ENCODE peak calls at places on chromosomes 5 and 9, in six cellular contexts. Z is dermis blood vessel endothelial cell; H is mucosa of gallbladder; L is aorta; Q is CD4-positive, alpha-beta T cell; V is keratinocyte. N is an unnamed sample.

GRCh38 chr5:180632768-180633167 is 16.6 kb downstream of the FLT4 start:
- DNase-seq in Z (no peak), H (no peak), L (peak), Q (no peak), V (no peak), N (no peak)

GRCh38 chr9:71812385-71812784 is 44.1 kb upstream of the CEMIP2 start:
- DNase-seq in Z (peak), H (no peak), L (peak), Q (no peak), V (no peak), N (no peak)

GRCh38 chr5:130479045-130479804 is 575.0 kb downstream of the CHSY3 start:
- DNase-seq in Z (no peak), H (no peak), L (no peak), Q (no peak), V (no peak), N (no peak)

GRCh38 chr5:177458912-177459350 is 12.3 kb downstream of the PRR7 start:
- DNase-seq in Z (no peak), H (no peak), L (no peak), Q (no peak), V (no peak), N (no peak)

GRCh38 chr5:132462856-132463745 is 27.5 kb downstream of the IRF1 start:
- DNase-seq in Z (no peak), H (no peak), L (no peak), Q (no peak), V (no peak), N (no peak)

GRCh38 chr5:139141841-139142240 is 56.3 kb downstream of the SIL1 start:
- DNase-seq in Z (peak), H (peak), L (peak), Q (no peak), V (no peak), N (no peak)

GRCh38 chr9:129796029-129796910 is 6.7 kb upstream of the TOR1B start:
- DNase-seq in Z (no peak), H (no peak), L (no peak), Q (no peak), V (no peak), N (no peak)

GRCh38 chr5:119470851-119471451 is 18.7 kb downstream of the HSD17B4 start:
- DNase-seq in Z (peak), H (no peak), L (no peak), Q (no peak), V (no peak), N (no peak)

GRCh38 chr5:126849101-126849678 is 72.3 kb downstream of the LMNB1 start:
- DNase-seq in Z (no peak), H (no peak), L (no peak), Q (no peak), V (no peak), N (no peak)

GRCh38 chr9:99296375-99296951 is 74.4 kb downstream of the SEC61B start:
- DNase-seq in Z (peak), H (peak), L (peak), Q (peak), V (no peak), N (peak)

GRCh38 chr9:91902465-91903125 is 47.4 kb downstream of the ROR2 start:
- DNase-seq in Z (no peak), H (no peak), L (no peak), Q (no peak), V (no peak), N (no peak)

GRCh38 chr9:126240835-126241234 is 85.8 kb upstream of the MVB12B start:
- DNase-seq in Z (no peak), H (no peak), L (no peak), Q (no peak), V (no peak), N (no peak)

GRCh38 chr5:160539431-160539830 is 117.8 kb downstream of the PTTG1 start:
- DNase-seq in Z (no peak), H (no peak), L (no peak), Q (no peak), V (no peak), N (no peak)

GRCh38 chr5:109076741-109077140 is 329.0 kb downstream of the FER start:
- DNase-seq in Z (no peak), H (no peak), L (no peak), Q (no peak), V (no peak), N (no peak)

GRCh38 chr9:96491079-96491879 is 41.3 kb downstream of the HABP4 start:
- DNase-seq in Z (no peak), H (no peak), L (no peak), Q (no peak), V (no peak), N (no peak)

GRCh38 chr9:21970001-21970799 is 24.0 kb downstream of the CDKN2A start:
- DNase-seq in Z (no peak), H (no peak), L (no peak), Q (no peak), V (no peak), N (no peak)

GRCh38 chr9:125815568-125815967 is 68.4 kb downstream of the PBX3 start:
- DNase-seq in Z (peak), H (no peak), L (no peak), Q (no peak), V (peak), N (no peak)

GRCh38 chr5:156208271-156208670 is 118.7 kb upstream of the SGCD start:
- DNase-seq in Z (no peak), H (no peak), L (no peak), Q (no peak), V (no peak), N (no peak)

GRCh38 chr5:111585946-111586345 is 73.6 kb upstream of the STARD4 start:
- DNase-seq in Z (no peak), H (no peak), L (no peak), Q (no peak), V (no peak), N (no peak)

GRCh38 chr9:128192601-128193371 is 1.4 kb upstream of the CIZ1 start:
- DNase-seq in Z (peak), H (peak), L (peak), Q (peak), V (peak), N (no peak)

GRCh38 chr5:37532976-37533740 is 154.0 kb downstream of the WDR70 start:
- DNase-seq in Z (peak), H (no peak), L (no peak), Q (no peak), V (no peak), N (no peak)

GRCh38 chr5:111198281-111198948 is 25.8 kb upstream of the CAMK4 start:
- DNase-seq in Z (no peak), H (no peak), L (no peak), Q (no peak), V (no peak), N (no peak)

GRCh38 chr9:99563364-99563763 is 258.3 kb upstream of the NR4A3 start:
- DNase-seq in Z (no peak), H (no peak), L (no peak), Q (no peak), V (no peak), N (no peak)

GRCh38 chr9:79292731-79293280 is 279.0 kb upstream of the TLE4 start:
- DNase-seq in Z (no peak), H (no peak), L (no peak), Q (no peak), V (no peak), N (no peak)

GRCh38 chr5:63125862-63126261 is 547.2 kb downstream of the LRRC70 start:
- DNase-seq in Z (peak), H (no peak), L (no peak), Q (no peak), V (no peak), N (no peak)

GRCh38 chr9:16276866-16277265 is 593.6 kb downstream of the BNC2 start:
- DNase-seq in Z (no peak), H (no peak), L (no peak), Q (no peak), V (no peak), N (no peak)

GRCh38 chr9:134589748-134590147 is 51.9 kb upstream of the COL5A1 start:
- DNase-seq in Z (no peak), H (no peak), L (no peak), Q (peak), V (no peak), N (no peak)

GRCh38 chr5:103041071-103041676 is 78.8 kb downstream of the GIN1 start:
- DNase-seq in Z (peak), H (no peak), L (no peak), Q (no peak), V (no peak), N (no peak)

GRCh38 chr9:93908591-93909241 is 46.4 kb downstream of the BARX1 start:
- DNase-seq in Z (no peak), H (no peak), L (peak), Q (no peak), V (no peak), N (no peak)

GRCh38 chr9:110116543-110116885 is 91.4 kb downstream of the C9orf152 start:
- DNase-seq in Z (peak), H (no peak), L (no peak), Q (no peak), V (no peak), N (no peak)

GRCh38 chr5:126865299-126865698 is 88.4 kb downstream of the LMNB1 start:
- DNase-seq in Z (peak), H (no peak), L (no peak), Q (no peak), V (no peak), N (no peak)

GRCh38 chr9:134887219-134887618 is 6.6 kb downstream of the FCN2 start:
- DNase-seq in Z (no peak), H (no peak), L (no peak), Q (no peak), V (no peak), N (no peak)